ENCODE peak calls at places on chromosomes 6 and 20, in seven cellular contexts. V is HCT116, X is Panc1, L is stomach, Y is sigmoid colon, T is K562, Z is breast epithelium. B is an unnamed sample.

GRCh38 chr6:2492686-2493523 is 247.5 kb upstream of the GMDS start:
- DNase-seq in V (no peak), X (no peak), L (peak; percentile 66), Y (no peak), T (no peak), Z (no peak), B (no peak)

GRCh38 chr6:5422321-5422915 is 161.1 kb downstream of the FARS2 start:
- DNase-seq in V (peak; percentile 7), X (peak; percentile 5), L (peak; percentile 52), Y (no peak), T (peak; percentile 30), Z (no peak), B (peak; percentile 19)

GRCh38 chr6:170269873-170270541 is 20.9 kb downstream of the DLL1 start:
- DNase-seq in V (no peak), X (no peak), L (no peak), Y (no peak), T (no peak), Z (no peak), B (no peak)

GRCh38 chr6:6332873-6333272 is 12.4 kb upstream of the F13A1 start:
- DNase-seq in V (no peak), X (no peak), L (no peak), Y (no peak), T (no peak), Z (no peak), B (no peak)

GRCh38 chr20:59598625-59599310 is 5.6 kb upstream of the PHACTR3 start:
- DNase-seq in V (peak; percentile 19), X (peak; percentile 22), L (peak; percentile 29), Y (no peak), T (peak; percentile 57), Z (no peak), B (no peak)

GRCh38 chr6:2514965-2515543 is 235.7 kb downstream of the MYLK4 start:
- DNase-seq in V (no peak), X (no peak), L (peak; percentile 79), Y (no peak), T (no peak), Z (no peak), B (no peak)

GRCh38 chr6:119856136-119856535 is 506.6 kb upstream of the MAN1A1 start:
- DNase-seq in V (no peak), X (no peak), L (no peak), Y (no peak), T (no peak), Z (no peak), B (no peak)

GRCh38 chr6:134235937-134236751 is 81.8 kb downstream of the SGK1 start:
- DNase-seq in V (no peak), X (no peak), L (no peak), Y (no peak), T (peak; percentile 52), Z (no peak), B (no peak)

GRCh38 chr6:71012871-71013456 is 56.1 kb upstream of the B3GAT2 start:
- DNase-seq in V (peak; percentile 42), X (peak; percentile 27), L (no peak), Y (no peak), T (peak; percentile 70), Z (no peak), B (peak; percentile 32)

GRCh38 chr6:35093118-35093445 is 48.1 kb downstream of the TCP11 start:
- DNase-seq in V (no peak), X (no peak), L (no peak), Y (no peak), T (no peak), Z (no peak), B (no peak)

GRCh38 chr20:23142162-23143050 is 56.3 kb upstream of the CD93 start:
- DNase-seq in V (no peak), X (no peak), L (no peak), Y (peak; percentile 62), T (no peak), Z (no peak), B (no peak)

GRCh38 chr20:38123021-38123587 is 42.0 kb downstream of the TGM2 start:
- DNase-seq in V (no peak), X (no peak), L (peak; percentile 24), Y (peak; percentile 44), T (peak; percentile 74), Z (no peak), B (no peak)

GRCh38 chr6:52964318-52964717 is 30.8 kb downstream of the GSTA4 start:
- DNase-seq in V (no peak), X (no peak), L (no peak), Y (no peak), T (no peak), Z (no peak), B (no peak)

GRCh38 chr6:16136536-16137450 is 7.9 kb downstream of the MYLIP start:
- DNase-seq in V (peak; percentile 21), X (no peak), L (peak; percentile 40), Y (no peak), T (peak; percentile 38), Z (no peak), B (peak; percentile 13)

GRCh38 chr6:27668442-27669275 is 195.8 kb upstream of the ZNF184 start:
- DNase-seq in V (peak; percentile 80), X (peak; percentile 94), L (no peak), Y (no peak), T (peak; percentile 95), Z (no peak), B (no peak)

GRCh38 chr6:24403501-24403824 is 727 bp downstream of the MRS2 start:
- DNase-seq in V (no peak), X (no peak), L (no peak), Y (no peak), T (no peak), Z (no peak), B (no peak)

GRCh38 chr20:14193443-14193842 is 144.0 kb downstream of the FLRT3 start:
- DNase-seq in V (no peak), X (no peak), L (no peak), Y (no peak), T (no peak), Z (no peak), B (no peak)

GRCh38 chr6:150894935-150895686 is 29.6 kb downstream of the MTHFD1L start:
- DNase-seq in V (no peak), X (no peak), L (no peak), Y (peak; percentile 54), T (peak; percentile 29), Z (no peak), B (no peak)

GRCh38 chr6:87660226-87660886 is 41.7 kb downstream of the AKIRIN2 start:
- DNase-seq in V (no peak), X (no peak), L (no peak), Y (no peak), T (no peak), Z (no peak), B (no peak)

GRCh38 chr6:22774129-22774528 is 204.8 kb downstream of the HDGFL1 start:
- DNase-seq in V (no peak), X (no peak), L (no peak), Y (no peak), T (no peak), Z (no peak), B (no peak)

GRCh38 chr6:22764521-22764920 is 195.2 kb downstream of the HDGFL1 start:
- DNase-seq in V (no peak), X (no peak), L (no peak), Y (no peak), T (no peak), Z (no peak), B (no peak)

GRCh38 chr6:22766979-22767378 is 197.6 kb downstream of the HDGFL1 start:
- DNase-seq in V (no peak), X (peak; percentile 4), L (no peak), Y (no peak), T (no peak), Z (no peak), B (no peak)

GRCh38 chr6:22765015-22765414 is 195.6 kb downstream of the HDGFL1 start:
- DNase-seq in V (no peak), X (no peak), L (no peak), Y (no peak), T (no peak), Z (no peak), B (no peak)

GRCh38 chr6:22770042-22770441 is 200.7 kb downstream of the HDGFL1 start:
- DNase-seq in V (no peak), X (no peak), L (no peak), Y (no peak), T (no peak), Z (no peak), B (no peak)
- H3K9me3 ChIP-seq in V (no peaks in the 10 kb centered on the region), X (peaks cover under 1% of the 10 kb centered on the region), L (no peaks in the 10 kb centered on the region), Y (no peaks in the 10 kb centered on the region), T (no peaks in the 10 kb centered on the region), Z (no peaks in the 10 kb centered on the region), B (no peaks in the 10 kb centered on the region)

DNA sequence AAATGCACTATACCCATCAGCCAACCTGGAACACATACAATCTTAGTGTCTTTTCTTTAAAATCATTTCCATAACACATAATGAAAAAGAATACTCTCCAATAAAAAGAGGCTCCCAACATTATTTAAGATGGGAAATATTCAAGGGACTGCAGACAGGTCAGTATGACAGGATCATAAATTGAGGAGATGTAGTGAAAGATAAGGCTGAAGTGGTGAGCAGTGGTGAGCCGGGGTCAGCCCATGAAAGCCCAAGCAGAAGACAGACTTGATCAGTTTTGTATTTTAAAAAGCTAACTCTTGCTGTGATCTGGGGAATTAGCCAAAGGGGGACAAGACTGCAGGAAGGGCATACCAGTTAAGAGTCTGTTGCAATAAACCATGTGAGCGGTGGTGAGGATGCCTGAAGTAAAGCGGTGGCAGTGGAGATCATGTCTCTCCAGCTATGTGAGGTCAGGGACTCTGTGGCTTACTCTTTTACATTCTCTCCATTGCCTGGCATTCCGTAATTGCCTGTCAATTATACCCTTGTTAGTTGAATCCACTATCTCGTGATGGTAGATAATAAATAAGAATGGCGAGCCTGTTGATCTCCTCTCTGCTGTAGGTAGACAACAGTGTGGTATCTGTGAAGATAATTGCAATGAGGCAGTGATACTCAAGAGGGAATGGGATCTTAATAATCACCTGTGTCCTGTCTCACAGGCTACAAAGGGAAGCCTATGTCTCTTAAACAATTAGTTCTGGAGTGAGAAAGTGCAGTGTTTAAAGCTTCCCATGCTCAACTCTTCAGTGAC is 97.4 kb downstream of the FILIP1 start:
- DNase-seq in V (no peak), X (no peak), L (no peak), Y (no peak), T (no peak), Z (no peak), B (no peak)
- H3K4me3 ChIP-seq in V (no peak overlapping the region), X (no peak overlapping the region), L (no peak overlapping the region), Y (no peak overlapping the region), T (no peak overlapping the region), Z (no peak overlapping the region), B (no peak overlapping the region)

DNA sequence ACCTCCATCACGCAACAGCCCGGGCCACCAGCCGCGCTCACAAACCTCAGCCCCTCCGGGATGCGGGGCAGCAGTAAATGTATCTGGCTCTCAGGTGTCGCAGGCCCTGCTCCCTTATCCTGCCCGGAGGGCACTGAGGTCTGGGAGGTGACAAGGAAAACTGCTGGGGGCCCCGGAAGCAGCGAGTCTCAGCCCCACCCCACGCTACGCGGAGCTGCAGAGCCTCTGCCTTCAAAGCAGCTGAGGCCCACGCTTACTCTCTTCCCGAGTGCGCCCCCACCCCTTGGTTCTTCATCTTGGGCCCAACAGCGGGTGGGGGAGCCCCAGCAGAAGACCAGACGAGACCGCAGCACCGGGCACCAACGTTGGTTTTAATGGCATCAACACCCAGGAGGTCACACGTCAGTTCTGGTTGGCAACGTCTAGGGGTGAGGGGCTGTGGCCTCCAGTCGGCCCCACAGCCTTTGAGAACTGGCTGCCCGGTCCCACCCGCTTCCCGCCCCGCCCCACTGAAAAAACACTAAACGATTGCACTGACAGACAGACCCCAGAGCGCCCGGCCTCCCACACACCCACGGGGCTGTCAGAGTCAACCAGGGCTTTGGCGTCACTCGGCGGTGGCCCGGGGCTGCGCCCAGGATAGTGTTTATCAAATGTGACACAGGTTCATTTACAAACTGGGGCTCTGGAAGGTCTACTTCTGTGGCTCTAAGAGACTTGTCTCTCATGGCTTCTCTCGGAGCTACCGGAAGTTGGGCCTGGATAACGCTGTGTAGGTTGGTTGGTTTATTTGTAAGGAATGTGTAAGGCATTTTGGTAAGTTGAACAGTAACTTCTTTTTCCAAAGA is 43.7 kb downstream of the DSTN start:
- DNase-seq in V (no peak), X (no peak), L (peak; percentile 26), Y (peak; percentile 80), T (no peak), Z (no peak), B (no peak)
- TF ChIP-seq POLR2AphosphoS5 in V (no peak), X (no peak), L (no peak), Y (no peak), T (no peak), Z (no peak), B (no peak)

GRCh38 chr6:140192018-140192417 is 817.6 kb upstream of the CITED2 start:
- DNase-seq in V (no peak), X (no peak), L (no peak), Y (no peak), T (no peak), Z (no peak), B (no peak)
- H3K9me3 ChIP-seq in V (peaks cover 5% of the 10 kb centered on the region), X (peaks cover 15% of the 10 kb centered on the region), L (no peaks in the 10 kb centered on the region), Y (peaks cover 8% of the 10 kb centered on the region), T (peaks cover 15% of the 10 kb centered on the region), Z (peaks cover 48% of the 10 kb centered on the region), B (no peaks in the 10 kb centered on the region)

B was measured in prostate gland.